ENCODE peak calls at places on chromosomes 11 and 22, in eight cellular contexts. B is HS-27A, J is hypothalamus, X is sigmoid colon, E is astrocyte of the cerebellum, V is left cardiac atrium, H is GM19239, T is DMS153. C is an unnamed sample.

GRCh38 chr11:125921042-125921441 is 16.7 kb downstream of the DDX25 start:
- DNase-seq in E (no peak), J (no peak), T (no peak), B (no peak), V (no peak), X (no peak), H (no peak), C (no peak)

GRCh38 chr11:68927280-68928107 is 23.8 kb downstream of the IGHMBP2 start:
- DNase-seq in B (no peak), E (no peak), V (no peak), H (no peak), J (peak; percentile 4), X (no peak), T (no peak), C (peak; percentile 51)

GRCh38 chr11:76233936-76234703 is 27.8 kb upstream of the WNT11 start:
- DNase-seq in H (peak; percentile 58), X (peak; percentile 89), V (peak; percentile 68), E (no peak), B (no peak), J (peak; percentile 56), T (no peak), C (peak; percentile 64)

GRCh38 chr11:69348414-69349235 is 54.7 kb downstream of the MYEOV start:
- DNase-seq in J (no peak), H (no peak), T (no peak), V (no peak), X (no peak), B (no peak), E (no peak), C (no peak)

GRCh38 chr11:12216542-12217422 is 106.4 kb downstream of the MICAL2 start:
- DNase-seq in X (no peak), H (no peak), V (peak; percentile 61), T (no peak), B (no peak), E (peak; percentile 33), J (no peak), C (peak; percentile 62)

GRCh38 chr11:12547953-12548650 is 126.1 kb upstream of the TEAD1 start:
- DNase-seq in X (no peak), J (no peak), H (no peak), B (no peak), T (no peak), E (no peak), V (no peak), C (peak; percentile 49)

GRCh38 chr22:42562282-42562681 is 8.5 kb downstream of the SERHL2 start:
- DNase-seq in V (no peak), H (no peak), E (no peak), T (no peak), J (no peak), X (no peak), B (no peak), C (no peak)

GRCh38 chr11:12315024-12315423 is 62.3 kb upstream of the PARVA start:
- DNase-seq in H (no peak), T (no peak), J (no peak), B (no peak), V (no peak), E (no peak), X (no peak), C (no peak)

GRCh38 chr22:47046411-47047065 is 284.1 kb downstream of the TBC1D22A start:
- DNase-seq in V (no peak), E (no peak), T (no peak), J (no peak), X (peak; percentile 30), B (no peak), H (no peak), C (peak; percentile 9)

GRCh38 chr11:31956310-31956709 is 134.6 kb upstream of the RCN1 start:
- DNase-seq in H (no peak), E (no peak), V (no peak), T (no peak), J (no peak), B (no peak), X (no peak), C (no peak)

GRCh38 chr11:59011672-59012071 is 72.4 kb downstream of the GLYATL1 start:
- DNase-seq in E (no peak), T (peak; percentile 23), B (no peak), J (no peak), H (no peak), V (no peak), X (no peak), C (no peak)

GRCh38 chr11:106998126-106998525 is 20.1 kb downstream of the GUCY1A2 start:
- DNase-seq in B (no peak), V (no peak), J (no peak), X (no peak), T (no peak), H (no peak), E (no peak), C (no peak)

GRCh38 chr11:76823481-76824028 is 37.2 kb upstream of the ACER3 start:
- DNase-seq in H (no peak), X (no peak), V (peak; percentile 55), T (no peak), J (no peak), E (peak; percentile 51), B (peak; percentile 55), C (no peak)

GRCh38 chr11:100581318-100581717 is 105.8 kb upstream of the ARHGAP42 start:
- DNase-seq in X (no peak), T (no peak), B (no peak), E (no peak), V (no peak), J (no peak), H (no peak), C (no peak)

GRCh38 chr11:82757660-82758301 is 24.1 kb upstream of the FAM181B start:
- DNase-seq in B (no peak), J (no peak), X (no peak), V (no peak), T (no peak), E (no peak), H (no peak), C (no peak)

GRCh38 chr11:101458161-101458560 is 125.6 kb downstream of the TRPC6 start:
- DNase-seq in H (no peak), V (no peak), B (no peak), X (no peak), J (no peak), E (no peak), T (no peak), C (no peak)

GRCh38 chr11:9562716-9563115 is 10.8 kb upstream of the WEE1 start:
- DNase-seq in B (no peak), J (no peak), T (no peak), H (no peak), E (no peak), X (no peak), V (no peak), C (no peak)